ENCODE peak calls at places on chromosomes 12 and 14, in eight cellular contexts. H is activated naive CD4-positive, alpha-beta T cell; F is endothelial cell of umbilical vein; V is hypothalamus; R is Caco-2; X is substantia nigra; M is heart right ventricle; U is neural crest cell. S is an unnamed sample.

GRCh38 chr12:62292761-62293446 is 32.7 kb downstream of the USP15 start:
- DNase-seq in H (no peak), F (no peak), V (no peak), R (no peak), X (no peak), M (no peak), U (no peak), S (no peak)

GRCh38 chr14:68544150-68544892 is 248.5 kb downstream of the ZFP36L1 start:
- DNase-seq in H (no peak), F (peak; percentile 85), V (no peak), R (no peak), X (no peak), M (peak; percentile 84), U (no peak), S (no peak)

GRCh38 chr12:2244013-2244861 is 191.4 kb downstream of the CACNA1C start:
- DNase-seq in H (no peak), F (no peak), V (no peak), R (peak; percentile 18), X (no peak), M (no peak), U (no peak), S (no peak)

GRCh38 chr12:105355752-105356151 is 25.3 kb downstream of the C12orf75 start:
- DNase-seq in H (no peak), F (no peak), V (no peak), R (peak; percentile 21), X (no peak), M (no peak), U (no peak), S (no peak)

GRCh38 chr12:85996280-85996679 is 122.2 kb downstream of the NTS start:
- DNase-seq in H (no peak), F (peak; percentile 81), V (no peak), R (no peak), X (no peak), M (no peak), U (no peak), S (no peak)

GRCh38 chr14:24274101-24274543 is 2.7 kb upstream of the RABGGTA start:
- DNase-seq in H (no peak), F (no peak), V (no peak), R (no peak), X (no peak), M (no peak), U (no peak), S (no peak)

GRCh38 chr12:28629691-28630090 is 439.4 kb downstream of the CCDC91 start:
- DNase-seq in H (no peak), F (no peak), V (no peak), R (no peak), X (no peak), M (no peak), U (no peak), S (no peak)

GRCh38 chr12:94616217-94616729 is 34.1 kb downstream of the TMCC3 start:
- DNase-seq in H (no peak), F (peak; percentile 25), V (peak; percentile 74), R (peak; percentile 46), X (peak; percentile 39), M (no peak), U (peak; percentile 45), S (no peak)

GRCh38 chr14:88204221-88204620 is 118.8 kb downstream of the KCNK10 start:
- DNase-seq in H (no peak), F (no peak), V (no peak), R (peak; percentile 19), X (no peak), M (no peak), U (no peak), S (peak; percentile 5)

GRCh38 chr12:17976202-17976601 is 113.8 kb downstream of the RERGL start:
- DNase-seq in H (no peak), F (peak; percentile 28), V (no peak), R (peak; percentile 28), X (no peak), M (no peak), U (no peak), S (peak; percentile 55)

S was measured in NCI-H146.